ENCODE peak calls at places on chromosomes 3 and 15, in seven cellular contexts. One of them, this sample, is unnamed.

GRCh38 chr3:27669505-27670085 is 52.5 kb downstream of the EOMES start:
- DNase-seq in K562: no peak
- DNase-seq in H1: no peak
- DNase-seq in SK-N-SH: no peak
- DNase-seq in GM12878: peak
- DNase-seq in GM12892: no peak
- DNase-seq in HepG2: no peak
- DNase-seq in this sample: no peak

GRCh38 chr3:40381904-40382616 is 4.9 kb upstream of the ENTPD3 start:
- DNase-seq in GM12892: no peak
- DNase-seq in HepG2: no peak
- DNase-seq in K562: no peak
- DNase-seq in SK-N-SH: no peak
- DNase-seq in GM12878: no peak
- DNase-seq in H1: no peak
- DNase-seq in this sample: no peak

GRCh38 chr3:172351895-172352466 is 96.3 kb downstream of the GHSR start:
- DNase-seq in K562: no peak
- DNase-seq in H1: no peak
- DNase-seq in HepG2: no peak
- DNase-seq in SK-N-SH: no peak
- DNase-seq in GM12878: no peak
- DNase-seq in GM12892: no peak
- DNase-seq in this sample: no peak

GRCh38 chr3:103388214-103388613 is 953.4 kb downstream of the ZPLD1 start:
- DNase-seq in HepG2: no peak
- DNase-seq in H1: no peak
- DNase-seq in GM12878: no peak
- DNase-seq in K562: no peak
- DNase-seq in GM12892: no peak
- DNase-seq in SK-N-SH: no peak
- DNase-seq in this sample: no peak

GRCh38 chr3:98726084-98726483 is 37.1 kb upstream of the ST3GAL6 start:
- DNase-seq in GM12892: no peak
- DNase-seq in K562: no peak
- DNase-seq in GM12878: no peak
- DNase-seq in H1: no peak
- DNase-seq in HepG2: no peak
- DNase-seq in SK-N-SH: no peak
- DNase-seq in this sample: no peak

GRCh38 chr15:66822106-66822505 is 120.1 kb downstream of the SMAD6 start:
- DNase-seq in GM12892: no peak
- DNase-seq in K562: no peak
- DNase-seq in GM12878: no peak
- DNase-seq in SK-N-SH: no peak
- DNase-seq in H1: no peak
- DNase-seq in HepG2: no peak
- DNase-seq in this sample: no peak

GRCh38 chr3:196689941-196690660 is 21.9 kb downstream of the CEP19 start:
- DNase-seq in H1: no peak
- DNase-seq in HepG2: no peak
- DNase-seq in GM12892: no peak
- DNase-seq in SK-N-SH: no peak
- DNase-seq in K562: no peak
- DNase-seq in GM12878: no peak
- DNase-seq in this sample: no peak

GRCh38 chr3:181616088-181617070 is 95.3 kb upstream of the SOX2 start:
- DNase-seq in K562: no peak
- DNase-seq in GM12878: no peak
- DNase-seq in H1: no peak
- DNase-seq in SK-N-SH: no peak
- DNase-seq in GM12892: no peak
- DNase-seq in HepG2: no peak
- DNase-seq in this sample: no peak

GRCh38 chr3:89372456-89372855 is 265.0 kb downstream of the EPHA3 start:
- DNase-seq in GM12892: no peak
- DNase-seq in SK-N-SH: no peak
- DNase-seq in GM12878: no peak
- DNase-seq in H1: no peak
- DNase-seq in K562: no peak
- DNase-seq in HepG2: no peak
- DNase-seq in this sample: no peak

GRCh38 chr15:90203922-90204321 is 2.8 kb downstream of the SEMA4B start:
- DNase-seq in H1: no peak
- DNase-seq in SK-N-SH: no peak
- DNase-seq in GM12892: no peak
- DNase-seq in K562: no peak
- DNase-seq in GM12878: no peak
- DNase-seq in HepG2: no peak
- DNase-seq in this sample: no peak

GRCh38 chr15:88463870-88464532 is 3.2 kb downstream of the MRPL46 start:
- DNase-seq in GM12892: no peak
- DNase-seq in H1: no peak
- DNase-seq in HepG2: peak
- DNase-seq in SK-N-SH: no peak
- DNase-seq in GM12878: no peak
- DNase-seq in K562: no peak
- DNase-seq in this sample: no peak

GRCh38 chr3:121883507-121883906 is 10.7 kb upstream of the SLC15A2 start:
- DNase-seq in GM12878: no peak
- DNase-seq in H1: no peak
- DNase-seq in K562: peak
- DNase-seq in GM12892: no peak
- DNase-seq in SK-N-SH: peak
- DNase-seq in HepG2: peak
- DNase-seq in this sample: no peak

GRCh38 chr3:148642616-148643015 is 55.1 kb upstream of the AGTR1 start:
- DNase-seq in GM12878: no peak
- DNase-seq in K562: no peak
- DNase-seq in GM12892: no peak
- DNase-seq in H1: no peak
- DNase-seq in HepG2: no peak
- DNase-seq in SK-N-SH: no peak
- DNase-seq in this sample: no peak

GRCh38 chr3:48268381-48268935 is 27.6 kb downstream of the ZNF589 start:
- DNase-seq in SK-N-SH: no peak
- DNase-seq in HepG2: no peak
- DNase-seq in H1: no peak
- DNase-seq in GM12878: peak
- DNase-seq in K562: no peak
- DNase-seq in GM12892: peak
- DNase-seq in this sample: no peak

GRCh38 chr15:47360296-47360695 is 357.0 kb upstream of the SEMA6D start:
- DNase-seq in H1: no peak
- DNase-seq in GM12892: no peak
- DNase-seq in HepG2: no peak
- DNase-seq in SK-N-SH: no peak
- DNase-seq in K562: no peak
- DNase-seq in GM12878: no peak
- DNase-seq in this sample: no peak

GRCh38 chr3:41267975-41268640 is 68.8 kb downstream of the CTNNB1 start:
- DNase-seq in GM12878: no peak
- DNase-seq in GM12892: no peak
- DNase-seq in H1: no peak
- DNase-seq in K562: peak
- DNase-seq in HepG2: peak
- DNase-seq in SK-N-SH: no peak
- DNase-seq in this sample: no peak

GRCh38 chr3:18376682-18377081 is 48.5 kb downstream of the SATB1 start:
- DNase-seq in K562: no peak
- DNase-seq in GM12892: no peak
- DNase-seq in SK-N-SH: no peak
- DNase-seq in GM12878: no peak
- DNase-seq in H1: no peak
- DNase-seq in HepG2: no peak
- DNase-seq in this sample: no peak

GRCh38 chr15:69556344-69556743 is 103.7 kb downstream of the RPLP1 start:
- DNase-seq in H1: no peak
- DNase-seq in SK-N-SH: no peak
- DNase-seq in GM12878: no peak
- DNase-seq in HepG2: no peak
- DNase-seq in K562: no peak
- DNase-seq in GM12892: no peak
- DNase-seq in this sample: no peak

GRCh38 chr15:96296264-96296663 is 34.2 kb upstream of the NR2F2 start:
- DNase-seq in GM12892: no peak
- DNase-seq in HepG2: no peak
- DNase-seq in H1: no peak
- DNase-seq in SK-N-SH: no peak
- DNase-seq in K562: peak
- DNase-seq in GM12878: no peak
- DNase-seq in this sample: no peak

GRCh38 chr15:65077291-65077980 is 890 bp downstream of the KBTBD13 start:
- DNase-seq in H1: no peak
- DNase-seq in SK-N-SH: no peak
- DNase-seq in GM12892: no peak
- DNase-seq in HepG2: no peak
- DNase-seq in GM12878: no peak
- DNase-seq in K562: no peak
- DNase-seq in this sample: no peak

GRCh38 chr3:17912011-17912760 is 169.8 kb upstream of the TBC1D5 start:
- DNase-seq in GM12878: no peak
- DNase-seq in HepG2: no peak
- DNase-seq in GM12892: no peak
- DNase-seq in H1: no peak
- DNase-seq in K562: no peak
- DNase-seq in SK-N-SH: no peak
- DNase-seq in this sample: no peak

GRCh38 chr15:40906947-40907802 is 12.9 kb downstream of the VPS18 start:
- DNase-seq in GM12878: no peak
- DNase-seq in SK-N-SH: peak
- DNase-seq in GM12892: no peak
- DNase-seq in HepG2: no peak
- DNase-seq in H1: no peak
- DNase-seq in K562: peak
- DNase-seq in this sample: no peak

GRCh38 chr3:129624347-129625070 is 18.0 kb upstream of the PLXND1 start:
- DNase-seq in GM12892: no peak
- DNase-seq in GM12878: no peak
- DNase-seq in SK-N-SH: no peak
- DNase-seq in HepG2: no peak
- DNase-seq in K562: no peak
- DNase-seq in H1: no peak
- DNase-seq in this sample: no peak

GRCh38 chr15:48681274-48681840 is 35.8 kb upstream of the FBN1 start:
- DNase-seq in HepG2: no peak
- DNase-seq in GM12878: no peak
- DNase-seq in GM12892: no peak
- DNase-seq in SK-N-SH: peak
- DNase-seq in K562: no peak
- DNase-seq in H1: no peak
- DNase-seq in this sample: no peak

GRCh38 chr15:80476036-80476435 is 71.9 kb downstream of the ARNT2 start:
- DNase-seq in GM12892: no peak
- DNase-seq in HepG2: no peak
- DNase-seq in H1: no peak
- DNase-seq in SK-N-SH: no peak
- DNase-seq in K562: no peak
- DNase-seq in GM12878: no peak
- DNase-seq in this sample: no peak

GRCh38 chr15:24683736-24684135 is 8.2 kb downstream of the NPAP1 start:
- DNase-seq in K562: no peak
- DNase-seq in H1: no peak
- DNase-seq in HepG2: no peak
- DNase-seq in GM12892: no peak
- DNase-seq in SK-N-SH: no peak
- DNase-seq in GM12878: no peak
- DNase-seq in this sample: no peak

GRCh38 chr3:132256984-132257383 is 60.2 kb upstream of the ACP3 start:
- DNase-seq in GM12892: no peak
- DNase-seq in H1: peak
- DNase-seq in K562: peak
- DNase-seq in GM12878: no peak
- DNase-seq in SK-N-SH: peak
- DNase-seq in HepG2: peak
- DNase-seq in this sample: no peak

GRCh38 chr3:78258798-78259197 is 1218.9 kb downstream of the ROBO2 start:
- DNase-seq in GM12892: no peak
- DNase-seq in H1: no peak
- DNase-seq in K562: no peak
- DNase-seq in HepG2: no peak
- DNase-seq in GM12878: no peak
- DNase-seq in SK-N-SH: no peak
- DNase-seq in this sample: no peak

GRCh38 chr3:161273589-161274218 is 52.6 kb downstream of the NMD3 start:
- DNase-seq in K562: peak
- DNase-seq in GM12878: no peak
- DNase-seq in HepG2: peak
- DNase-seq in SK-N-SH: peak
- DNase-seq in GM12892: no peak
- DNase-seq in H1: no peak
- DNase-seq in this sample: no peak

GRCh38 chr3:186067360-186068242 is 41.3 kb downstream of the ETV5 start:
- DNase-seq in H1: no peak
- DNase-seq in GM12892: no peak
- DNase-seq in SK-N-SH: no peak
- DNase-seq in HepG2: no peak
- DNase-seq in K562: no peak
- DNase-seq in GM12878: no peak
- DNase-seq in this sample: no peak

GRCh38 chr15:68209735-68210408 is 4.7 kb upstream of the CALML4 start:
- DNase-seq in GM12878: no peak
- DNase-seq in SK-N-SH: no peak
- DNase-seq in K562: no peak
- DNase-seq in GM12892: peak
- DNase-seq in H1: no peak
- DNase-seq in HepG2: no peak
- DNase-seq in this sample: no peak
- TF ChIP-seq TAF1 in GM12878: no peak
- TF ChIP-seq TAF1 in SK-N-SH: no peak
- TF ChIP-seq TAF1 in K562: no peak
- TF ChIP-seq TAF1 in GM12892: no peak
- TF ChIP-seq TAF1 in H1: no peak
- TF ChIP-seq TAF1 in HepG2: no peak
- TF ChIP-seq TAF1 in this sample: no peak

GRCh38 chr3:71710906-71711494 is 14.2 kb downstream of the EIF4E3 start:
- DNase-seq in HepG2: peak
- DNase-seq in GM12878: peak
- DNase-seq in K562: peak
- DNase-seq in H1: no peak
- DNase-seq in SK-N-SH: peak
- DNase-seq in GM12892: peak
- DNase-seq in this sample: no peak
- TF ChIP-seq TAF1 in HepG2: no peak
- TF ChIP-seq TAF1 in GM12878: no peak
- TF ChIP-seq TAF1 in K562: no peak
- TF ChIP-seq TAF1 in H1: no peak
- TF ChIP-seq TAF1 in SK-N-SH: no peak
- TF ChIP-seq TAF1 in GM12892: no peak
- TF ChIP-seq TAF1 in this sample: no peak

GRCh38 chr3:60080648-60081047 is 1030.8 kb upstream of the CFAP20DC start:
- DNase-seq in H1: no peak
- DNase-seq in GM12878: no peak
- DNase-seq in SK-N-SH: no peak
- DNase-seq in K562: no peak
- DNase-seq in HepG2: no peak
- DNase-seq in GM12892: no peak
- DNase-seq in this sample: no peak
- TF ChIP-seq TAF1 in H1: no peak
- TF ChIP-seq TAF1 in GM12878: no peak
- TF ChIP-seq TAF1 in SK-N-SH: no peak
- TF ChIP-seq TAF1 in K562: no peak
- TF ChIP-seq TAF1 in HepG2: no peak
- TF ChIP-seq TAF1 in GM12892: no peak
- TF ChIP-seq TAF1 in this sample: no peak

GRCh38 chr3:1677576-1678164 is 421.0 kb upstream of the CNTN4 start:
- DNase-seq in HepG2: no peak
- DNase-seq in GM12892: no peak
- DNase-seq in K562: no peak
- DNase-seq in H1: no peak
- DNase-seq in GM12878: no peak
- DNase-seq in SK-N-SH: no peak
- DNase-seq in this sample: no peak
- TF ChIP-seq TAF1 in HepG2: no peak
- TF ChIP-seq TAF1 in GM12892: no peak
- TF ChIP-seq TAF1 in K562: no peak
- TF ChIP-seq TAF1 in H1: no peak
- TF ChIP-seq TAF1 in GM12878: no peak
- TF ChIP-seq TAF1 in SK-N-SH: no peak
- TF ChIP-seq TAF1 in this sample: no peak